ENCODE peak calls at places on chromosome 22, in nine cellular contexts. U, O, L, J, R, D, H, B and W are unnamed samples.
A peak's percentile ranks its signal among the peaks of the same experiment; 100 is the strongest.

GRCh38 chr22:27473533-27473932 is 328.0 kb downstream of the MN1 start:
- DNase-seq in U (no peak), O (no peak), L (no peak), J (no peak), R (no peak), D (no peak), H (no peak), B (no peak), W (no peak)

GRCh38 chr22:50177537-50178470 is 7.3 kb downstream of the PANX2 start:
- DNase-seq in U (no peak), O (no peak), L (no peak), J (no peak), R (no peak), D (no peak), H (no peak), B (no peak), W (peak; percentile 81)

GRCh38 chr22:44383071-44383575 is 70.4 kb upstream of the SHISAL1 start:
- DNase-seq in U (no peak), O (no peak), L (no peak), J (no peak), R (no peak), D (no peak), H (no peak), B (no peak), W (peak; percentile 29)

GRCh38 chr22:26550498-26551033 is 38.3 kb upstream of the TFIP11 start:
- DNase-seq in U (peak; percentile 75), O (peak; percentile 96), L (no peak), J (peak; percentile 74), R (peak; percentile 80), D (peak; percentile 55), H (peak; percentile 76), B (no peak), W (no peak)

GRCh38 chr22:19819911-19820879 is 34.5 kb downstream of the GNB1L start:
- DNase-seq in U (peak; percentile 8), O (no peak), L (no peak), J (no peak), R (no peak), D (no peak), H (no peak), B (no peak), W (no peak)

GRCh38 chr22:20247010-20247505 is 21.1 kb downstream of the RTN4R start:
- DNase-seq in U (no peak), O (no peak), L (no peak), J (no peak), R (no peak), D (no peak), H (no peak), B (no peak), W (no peak)

GRCh38 chr22:47354668-47355387 is 592.4 kb downstream of the TBC1D22A start:
- DNase-seq in U (no peak), O (no peak), L (no peak), J (no peak), R (no peak), D (no peak), H (no peak), B (no peak), W (no peak)

GRCh38 chr22:19152942-19153883 is 3.1 kb upstream of the GSC2 start:
- DNase-seq in U (no peak), O (no peak), L (no peak), J (no peak), R (no peak), D (no peak), H (no peak), B (no peak), W (no peak)

GRCh38 chr22:25764270-25765015 is 22.5 kb downstream of the MYO18B start:
- DNase-seq in U (no peak), O (no peak), L (no peak), J (no peak), R (no peak), D (peak; percentile 47), H (no peak), B (no peak), W (peak; percentile 59)

DNA sequence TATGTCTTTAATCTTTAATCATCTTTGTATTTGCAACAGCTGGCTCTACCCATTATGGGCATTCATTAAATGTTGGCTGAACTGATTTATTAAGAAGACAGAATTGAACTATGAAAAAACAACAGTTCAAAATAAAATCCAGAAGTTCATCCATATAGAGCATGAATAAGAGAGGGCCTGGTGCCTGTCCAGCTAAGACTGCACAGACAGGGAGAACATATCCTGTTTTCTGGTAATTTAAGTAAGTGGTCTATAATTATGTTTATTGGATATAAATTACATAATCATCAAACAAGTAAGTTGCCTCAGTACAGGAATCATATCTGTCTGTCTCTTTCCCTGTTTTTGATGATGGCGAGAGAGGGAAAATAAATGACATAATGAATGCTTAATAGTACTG is 137.2 kb downstream of the RBFOX2 start:
- DNase-seq in U (no peak), O (no peak), L (no peak), J (no peak), R (no peak), D (no peak), H (no peak), B (no peak), W (no peak)
- H3K4me3 ChIP-seq in U (no peak overlapping the region), O (no peak overlapping the region), L (no peak overlapping the region), J (peak overlapping the region; percentile 65), R (no peak overlapping the region), D (no peak overlapping the region), H (no peak overlapping the region), B (no peak overlapping the region), W (no peak overlapping the region)

GRCh38 chr22:23384899-23385298 is 195.2 kb downstream of the IGLL1 start:
- DNase-seq in U (no peak), O (no peak), L (no peak), J (no peak), R (no peak), D (no peak), H (no peak), B (no peak), W (no peak)
- H3K4me3 ChIP-seq in U (no peak overlapping the region), O (no peak overlapping the region), L (no peak overlapping the region), J (no peak overlapping the region), R (no peak overlapping the region), D (no peak overlapping the region), H (no peak overlapping the region), B (no peak overlapping the region), W (no peak overlapping the region)

GRCh38 chr22:22094921-22095320 is 112.3 kb upstream of the TOP3B start:
- DNase-seq in U (no peak), O (no peak), L (no peak), J (no peak), R (no peak), D (no peak), H (peak; percentile 85), B (no peak), W (no peak)

GRCh38 chr22:22099194-22099486 is 116.6 kb upstream of the TOP3B start:
- DNase-seq in U (no peak), O (no peak), L (no peak), J (no peak), R (no peak), D (no peak), H (no peak), B (no peak), W (no peak)

GRCh38 chr22:22099833-22100812 is 117.5 kb upstream of the TOP3B start:
- DNase-seq in U (no peak), O (no peak), L (no peak), J (no peak), R (no peak), D (peak; percentile 38), H (no peak), B (no peak), W (no peak)

GRCh38 chr22:22097727-22098228 is 115.2 kb upstream of the TOP3B start:
- DNase-seq in U (no peak), O (no peak), L (no peak), J (no peak), R (no peak), D (no peak), H (no peak), B (no peak), W (no peak)

GRCh38 chr22:22098457-22099193 is 116.0 kb upstream of the TOP3B start:
- DNase-seq in U (no peak), O (no peak), L (no peak), J (no peak), R (no peak), D (no peak), H (no peak), B (no peak), W (no peak)
- H3K4me3 ChIP-seq in U (no peak overlapping the region), O (no peak overlapping the region), L (no peak overlapping the region), J (no peak overlapping the region), R (no peak overlapping the region), D (no peak overlapping the region), H (no peak overlapping the region), B (no peak overlapping the region), W (no peak overlapping the region)

GRCh38 chr22:29690481-29690880 is 29.3 kb upstream of the CABP7 start:
- DNase-seq in U (no peak), O (no peak), L (no peak), J (no peak), R (no peak), D (peak; percentile 58), H (no peak), B (no peak), W (no peak)

GRCh38 chr22:29689872-29690213 is 30.0 kb upstream of the CABP7 start:
- DNase-seq in U (peak; percentile 71), O (peak; percentile 23), L (no peak), J (peak; percentile 46), R (no peak), D (peak; percentile 84), H (peak; percentile 16), B (no peak), W (peak; percentile 86)

GRCh38 chr22:29692327-29692640 is 27.5 kb upstream of the CABP7 start:
- DNase-seq in U (no peak), O (no peak), L (no peak), J (no peak), R (no peak), D (no peak), H (no peak), B (no peak), W (no peak)

GRCh38 chr22:29691636-29692326 is 28.0 kb upstream of the CABP7 start:
- DNase-seq in U (no peak), O (no peak), L (no peak), J (no peak), R (no peak), D (no peak), H (no peak), B (no peak), W (no peak)

GRCh38 chr22:29689201-29689871 is 30.5 kb upstream of the CABP7 start:
- DNase-seq in U (no peak), O (no peak), L (no peak), J (no peak), R (no peak), D (peak; percentile 42), H (no peak), B (no peak), W (no peak)
- H3K4me3 ChIP-seq in U (no peak overlapping the region), O (no peak overlapping the region), L (no peak overlapping the region), J (no peak overlapping the region), R (no peak overlapping the region), D (no peak overlapping the region), H (no peak overlapping the region), B (no peak overlapping the region), W (no peak overlapping the region)